ENCODE peak calls at places on chromosomes 1 and 21, in ten cellular contexts. One of them, this sample, is unnamed.

GRCh38 chr1:40630488-40631223 is 34.8 kb downstream of the RIMS3 start:
- DNase-seq in tibial artery: no peak
- DNase-seq in H1: peak
- DNase-seq in astrocyte: no peak
- DNase-seq in transverse colon: no peak
- DNase-seq in suprapubic skin: no peak
- DNase-seq in heart left ventricle: no peak
- DNase-seq in cardiac muscle cell: peak
- DNase-seq in left ventricle myocardium inferior: no peak
- DNase-seq in A549: peak
- DNase-seq in this sample: peak

GRCh38 chr1:40313329-40313957 is 3.6 kb downstream of the COL9A2 start:
- DNase-seq in tibial artery: no peak
- DNase-seq in H1: no peak
- DNase-seq in astrocyte: no peak
- DNase-seq in transverse colon: no peak
- DNase-seq in suprapubic skin: no peak
- DNase-seq in heart left ventricle: no peak
- DNase-seq in cardiac muscle cell: no peak
- DNase-seq in left ventricle myocardium inferior: no peak
- DNase-seq in A549: no peak
- DNase-seq in this sample: no peak

GRCh38 chr1:154856049-154856448 is 14.0 kb downstream of the KCNN3 start:
- DNase-seq in tibial artery: no peak
- DNase-seq in H1: no peak
- DNase-seq in astrocyte: no peak
- DNase-seq in transverse colon: no peak
- DNase-seq in suprapubic skin: no peak
- DNase-seq in heart left ventricle: peak
- DNase-seq in cardiac muscle cell: no peak
- DNase-seq in left ventricle myocardium inferior: no peak
- DNase-seq in A549: no peak
- DNase-seq in this sample: peak

GRCh38 chr1:205561501-205562203 is 57.2 kb downstream of the CDK18 start:
- DNase-seq in tibial artery: no peak
- DNase-seq in H1: no peak
- DNase-seq in astrocyte: no peak
- DNase-seq in transverse colon: no peak
- DNase-seq in suprapubic skin: no peak
- DNase-seq in heart left ventricle: no peak
- DNase-seq in cardiac muscle cell: no peak
- DNase-seq in left ventricle myocardium inferior: no peak
- DNase-seq in A549: no peak
- DNase-seq in this sample: no peak

GRCh38 chr1:56490619-56491018 is 88.7 kb downstream of the PLPP3 start:
- DNase-seq in tibial artery: no peak
- DNase-seq in H1: no peak
- DNase-seq in astrocyte: no peak
- DNase-seq in transverse colon: no peak
- DNase-seq in suprapubic skin: no peak
- DNase-seq in heart left ventricle: no peak
- DNase-seq in cardiac muscle cell: no peak
- DNase-seq in left ventricle myocardium inferior: no peak
- DNase-seq in A549: no peak
- DNase-seq in this sample: no peak

GRCh38 chr1:7752512-7753417 is 18.3 kb upstream of the VAMP3 start:
- DNase-seq in tibial artery: no peak
- DNase-seq in H1: peak
- DNase-seq in astrocyte: peak
- DNase-seq in transverse colon: peak
- DNase-seq in suprapubic skin: no peak
- DNase-seq in heart left ventricle: peak
- DNase-seq in cardiac muscle cell: peak
- DNase-seq in left ventricle myocardium inferior: peak
- DNase-seq in A549: peak
- DNase-seq in this sample: peak

GRCh38 chr1:86798608-86799291 is 94.4 kb downstream of the SH3GLB1 start:
- DNase-seq in tibial artery: no peak
- DNase-seq in H1: peak
- DNase-seq in astrocyte: no peak
- DNase-seq in transverse colon: no peak
- DNase-seq in suprapubic skin: no peak
- DNase-seq in heart left ventricle: no peak
- DNase-seq in cardiac muscle cell: no peak
- DNase-seq in left ventricle myocardium inferior: no peak
- DNase-seq in A549: no peak
- DNase-seq in this sample: no peak

GRCh38 chr1:40107290-40107959 is 10.4 kb upstream of the PPT1 start:
- DNase-seq in tibial artery: no peak
- DNase-seq in H1: no peak
- DNase-seq in astrocyte: no peak
- DNase-seq in transverse colon: no peak
- DNase-seq in suprapubic skin: no peak
- DNase-seq in heart left ventricle: no peak
- DNase-seq in cardiac muscle cell: no peak
- DNase-seq in left ventricle myocardium inferior: no peak
- DNase-seq in A549: no peak
- DNase-seq in this sample: no peak

GRCh38 chr1:245657371-245657770 is 502.6 kb downstream of the KIF26B start:
- DNase-seq in tibial artery: no peak
- DNase-seq in H1: no peak
- DNase-seq in astrocyte: no peak
- DNase-seq in transverse colon: no peak
- DNase-seq in suprapubic skin: no peak
- DNase-seq in heart left ventricle: no peak
- DNase-seq in cardiac muscle cell: no peak
- DNase-seq in left ventricle myocardium inferior: no peak
- DNase-seq in A549: no peak
- DNase-seq in this sample: no peak

GRCh38 chr21:45972353-45972715 is 9.2 kb upstream of the COL6A1 start:
- DNase-seq in tibial artery: peak
- DNase-seq in H1: peak
- DNase-seq in astrocyte: no peak
- DNase-seq in transverse colon: peak
- DNase-seq in suprapubic skin: peak
- DNase-seq in heart left ventricle: peak
- DNase-seq in cardiac muscle cell: no peak
- DNase-seq in left ventricle myocardium inferior: peak
- DNase-seq in A549: no peak
- DNase-seq in this sample: no peak

GRCh38 chr1:12748778-12749355 is 2.9 kb downstream of the CFAP107 start:
- DNase-seq in tibial artery: no peak
- DNase-seq in H1: no peak
- DNase-seq in astrocyte: no peak
- DNase-seq in transverse colon: no peak
- DNase-seq in suprapubic skin: no peak
- DNase-seq in heart left ventricle: no peak
- DNase-seq in cardiac muscle cell: no peak
- DNase-seq in left ventricle myocardium inferior: no peak
- DNase-seq in A549: no peak
- DNase-seq in this sample: no peak

GRCh38 chr1:235648407-235648907 is 1.1 kb downstream of the GNG4 start:
- DNase-seq in tibial artery: no peak
- DNase-seq in H1: no peak
- DNase-seq in astrocyte: no peak
- DNase-seq in transverse colon: peak
- DNase-seq in suprapubic skin: no peak
- DNase-seq in heart left ventricle: no peak
- DNase-seq in cardiac muscle cell: peak
- DNase-seq in left ventricle myocardium inferior: no peak
- DNase-seq in A549: no peak
- DNase-seq in this sample: peak

GRCh38 chr1:1156140-1157032 is 17.3 kb upstream of the TTLL10 start:
- DNase-seq in tibial artery: no peak
- DNase-seq in H1: no peak
- DNase-seq in astrocyte: no peak
- DNase-seq in transverse colon: no peak
- DNase-seq in suprapubic skin: no peak
- DNase-seq in heart left ventricle: no peak
- DNase-seq in cardiac muscle cell: no peak
- DNase-seq in left ventricle myocardium inferior: no peak
- DNase-seq in A549: no peak
- DNase-seq in this sample: no peak

GRCh38 chr1:204583909-204584632 is 67.9 kb downstream of the MDM4 start:
- DNase-seq in tibial artery: no peak
- DNase-seq in H1: no peak
- DNase-seq in astrocyte: no peak
- DNase-seq in transverse colon: no peak
- DNase-seq in suprapubic skin: no peak
- DNase-seq in heart left ventricle: peak
- DNase-seq in cardiac muscle cell: no peak
- DNase-seq in left ventricle myocardium inferior: peak
- DNase-seq in A549: no peak
- DNase-seq in this sample: no peak

GRCh38 chr1:100719490-100719889 is at the start of gene VCAM1:
- DNase-seq in tibial artery: no peak
- DNase-seq in H1: peak
- DNase-seq in astrocyte: no peak
- DNase-seq in transverse colon: no peak
- DNase-seq in suprapubic skin: no peak
- DNase-seq in heart left ventricle: no peak
- DNase-seq in cardiac muscle cell: peak
- DNase-seq in left ventricle myocardium inferior: no peak
- DNase-seq in A549: no peak
- DNase-seq in this sample: peak

GRCh38 chr1:92858564-92859399 is 26.9 kb downstream of the RPL5 start:
- DNase-seq in tibial artery: no peak
- DNase-seq in H1: no peak
- DNase-seq in astrocyte: peak
- DNase-seq in transverse colon: peak
- DNase-seq in suprapubic skin: no peak
- DNase-seq in heart left ventricle: no peak
- DNase-seq in cardiac muscle cell: peak
- DNase-seq in left ventricle myocardium inferior: no peak
- DNase-seq in A549: peak
- DNase-seq in this sample: peak
- H3K4me3 ChIP-seq in tibial artery: no peak
- H3K4me3 ChIP-seq in H1: no peak
- H3K4me3 ChIP-seq in astrocyte: no peak
- H3K4me3 ChIP-seq in transverse colon: peak
- H3K4me3 ChIP-seq in suprapubic skin: peak
- H3K4me3 ChIP-seq in heart left ventricle: no peak
- H3K4me3 ChIP-seq in cardiac muscle cell: no peak
- H3K4me3 ChIP-seq in left ventricle myocardium inferior: peak
- H3K4me3 ChIP-seq in A549: no peak
- H3K4me3 ChIP-seq in this sample: peak

DNA sequence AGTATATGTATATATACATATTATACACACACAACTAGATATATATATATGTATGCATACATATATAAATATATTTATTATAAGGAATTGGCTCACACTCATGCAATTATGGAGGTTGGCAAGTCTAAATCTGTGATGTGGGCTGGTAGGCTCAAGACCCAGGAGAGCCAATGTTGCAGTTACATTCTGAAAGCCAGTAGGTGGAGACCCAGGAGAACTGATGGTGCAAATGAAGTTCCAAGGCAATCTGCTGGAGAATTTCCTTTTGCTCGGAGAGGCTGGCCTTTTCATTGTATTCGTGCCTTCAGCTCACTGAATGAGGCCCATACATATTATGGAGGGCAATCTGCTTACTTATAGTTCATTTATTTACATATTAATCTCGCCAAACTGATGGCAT is 9.4 kb downstream of the IVL start:
- DNase-seq in tibial artery: no peak
- DNase-seq in H1: no peak
- DNase-seq in astrocyte: no peak
- DNase-seq in transverse colon: no peak
- DNase-seq in suprapubic skin: no peak
- DNase-seq in heart left ventricle: no peak
- DNase-seq in cardiac muscle cell: peak
- DNase-seq in left ventricle myocardium inferior: no peak
- DNase-seq in A549: no peak
- DNase-seq in this sample: peak
- TF ChIP-seq CTCF in tibial artery: no peak
- TF ChIP-seq CTCF in H1: peak
- TF ChIP-seq CTCF in astrocyte: peak
- TF ChIP-seq CTCF in transverse colon: no peak
- TF ChIP-seq CTCF in suprapubic skin: no peak
- TF ChIP-seq CTCF in heart left ventricle: no peak
- TF ChIP-seq CTCF in cardiac muscle cell: no peak
- TF ChIP-seq CTCF in left ventricle myocardium inferior: no peak
- TF ChIP-seq CTCF in A549: peak
- TF ChIP-seq CTCF in this sample: peak

GRCh38 chr21:44352253-44352860 is 1.1 kb upstream of the TRPM2 start:
- DNase-seq in tibial artery: no peak
- DNase-seq in H1: no peak
- DNase-seq in astrocyte: no peak
- DNase-seq in transverse colon: no peak
- DNase-seq in suprapubic skin: peak
- DNase-seq in heart left ventricle: no peak
- DNase-seq in cardiac muscle cell: no peak
- DNase-seq in left ventricle myocardium inferior: no peak
- DNase-seq in A549: no peak
- DNase-seq in this sample: no peak

GRCh38 chr21:44354775-44355771 is 1.7 kb downstream of the TRPM2 start:
- DNase-seq in tibial artery: no peak
- DNase-seq in H1: no peak
- DNase-seq in astrocyte: no peak
- DNase-seq in transverse colon: no peak
- DNase-seq in suprapubic skin: no peak
- DNase-seq in heart left ventricle: no peak
- DNase-seq in cardiac muscle cell: no peak
- DNase-seq in left ventricle myocardium inferior: no peak
- DNase-seq in A549: no peak
- DNase-seq in this sample: no peak

GRCh38 chr21:44351535-44352252 is 1.7 kb upstream of the TRPM2 start:
- DNase-seq in tibial artery: no peak
- DNase-seq in H1: no peak
- DNase-seq in astrocyte: no peak
- DNase-seq in transverse colon: no peak
- DNase-seq in suprapubic skin: peak
- DNase-seq in heart left ventricle: no peak
- DNase-seq in cardiac muscle cell: no peak
- DNase-seq in left ventricle myocardium inferior: no peak
- DNase-seq in A549: no peak
- DNase-seq in this sample: no peak

GRCh38 chr21:44354001-44354405 is 582 bp downstream of the TRPM2 start:
- DNase-seq in tibial artery: no peak
- DNase-seq in H1: no peak
- DNase-seq in astrocyte: no peak
- DNase-seq in transverse colon: no peak
- DNase-seq in suprapubic skin: no peak
- DNase-seq in heart left ventricle: no peak
- DNase-seq in cardiac muscle cell: no peak
- DNase-seq in left ventricle myocardium inferior: no peak
- DNase-seq in A549: no peak
- DNase-seq in this sample: no peak

GRCh38 chr21:44353200-44353970 is at the start of gene TRPM2:
- DNase-seq in tibial artery: no peak
- DNase-seq in H1: no peak
- DNase-seq in astrocyte: no peak
- DNase-seq in transverse colon: peak
- DNase-seq in suprapubic skin: peak
- DNase-seq in heart left ventricle: peak
- DNase-seq in cardiac muscle cell: no peak
- DNase-seq in left ventricle myocardium inferior: peak
- DNase-seq in A549: no peak
- DNase-seq in this sample: no peak
- H3K27ac ChIP-seq in tibial artery: no peak
- H3K27ac ChIP-seq in H1: no peak
- H3K27ac ChIP-seq in astrocyte: no peak
- H3K27ac ChIP-seq in transverse colon: peak
- H3K27ac ChIP-seq in suprapubic skin: peak
- H3K27ac ChIP-seq in heart left ventricle: peak
- H3K27ac ChIP-seq in cardiac muscle cell: no peak
- H3K27ac ChIP-seq in left ventricle myocardium inferior: peak
- H3K27ac ChIP-seq in A549: no peak
- H3K27ac ChIP-seq in this sample: no peak

GRCh38 chr1:21935393-21935804 is 1.7 kb downstream of the HSPG2 start:
- DNase-seq in tibial artery: no peak
- DNase-seq in H1: no peak
- DNase-seq in astrocyte: peak
- DNase-seq in transverse colon: no peak
- DNase-seq in suprapubic skin: no peak
- DNase-seq in heart left ventricle: peak
- DNase-seq in cardiac muscle cell: no peak
- DNase-seq in left ventricle myocardium inferior: no peak
- DNase-seq in A549: no peak
- DNase-seq in this sample: no peak
- H3K4me3 ChIP-seq in tibial artery: peak
- H3K4me3 ChIP-seq in H1: no peak
- H3K4me3 ChIP-seq in astrocyte: peak
- H3K4me3 ChIP-seq in transverse colon: peak
- H3K4me3 ChIP-seq in suprapubic skin: peak
- H3K4me3 ChIP-seq in heart left ventricle: peak
- H3K4me3 ChIP-seq in cardiac muscle cell: no peak
- H3K4me3 ChIP-seq in left ventricle myocardium inferior: peak
- H3K4me3 ChIP-seq in A549: peak
- H3K4me3 ChIP-seq in this sample: no peak